ENCODE peak calls at places on chromosomes 5 and 9, in seven cellular contexts. S, K, P, J, B, I and Q are unnamed samples. For H3K4me1 and H3K27me3, the result is how much of the 10 kb centered on the place peaks cover.

GRCh38 chr5:45109636-45110035 is 300.9 kb downstream of the MRPS30 start:
- DNase-seq in I (no peak), B (no peak), S (no peak), J (no peak), K (no peak), P (no peak), Q (no peak)

GRCh38 chr5:173825215-173825865 is 62.8 kb upstream of the CPEB4 start:
- DNase-seq in S (no peak), B (no peak), P (no peak), K (peak), I (no peak), J (no peak), Q (no peak)

GRCh38 chr9:133477992-133478850 is 678 bp downstream of the SLC2A6 start:
- DNase-seq in S (peak), I (no peak), J (no peak), K (peak), P (no peak), B (peak), Q (peak)

GRCh38 chr5:125408582-125409069 is 662.2 kb upstream of the ZNF608 start:
- DNase-seq in I (peak), P (no peak), B (no peak), K (peak), J (no peak), S (no peak), Q (no peak)

GRCh38 chr5:147371290-147371689 is 136.5 kb downstream of the STK32A start:
- DNase-seq in B (no peak), I (no peak), S (no peak), P (no peak), J (no peak), K (no peak), Q (no peak)

GRCh38 chr5:65418661-65419060 is 63.1 kb downstream of the ADAMTS6 start:
- DNase-seq in S (no peak), P (no peak), J (no peak), I (no peak), B (no peak), K (peak), Q (no peak)

GRCh38 chr5:148816357-148816756 is 10.1 kb upstream of the ADRB2 start:
- DNase-seq in S (no peak), I (no peak), K (no peak), B (no peak), P (no peak), J (no peak), Q (no peak)

GRCh38 chr5:16064135-16064893 is 115.3 kb downstream of the MARCHF11 start:
- DNase-seq in I (no peak), J (no peak), B (no peak), S (no peak), K (no peak), P (no peak), Q (no peak)

GRCh38 chr5:31688515-31689092 is 49.7 kb downstream of the PDZD2 start:
- DNase-seq in K (no peak), B (no peak), P (no peak), J (no peak), S (peak), I (no peak), Q (no peak)

GRCh38 chr5:180047667-180048066 is 23.9 kb downstream of the RNF130 start:
- DNase-seq in S (peak), I (peak), P (no peak), B (peak), K (peak), J (no peak), Q (no peak)

GRCh38 chr9:20507431-20507830 is 114.9 kb downstream of the MLLT3 start:
- DNase-seq in P (no peak), I (no peak), K (no peak), B (no peak), S (no peak), J (no peak), Q (no peak)

GRCh38 chr5:56319281-56320242 is 86.4 kb upstream of the ANKRD55 start:
- DNase-seq in S (peak), P (no peak), K (peak), I (peak), J (no peak), B (peak), Q (no peak)

GRCh38 chr5:38845555-38846378 is at the start of gene OSMR:
- DNase-seq in K (peak), B (peak), I (peak), P (no peak), J (no peak), S (peak), Q (no peak)

GRCh38 chr9:14165376-14166035 is 148.4 kb downstream of the NFIB start:
- DNase-seq in K (no peak), J (no peak), S (no peak), I (no peak), B (no peak), P (no peak), Q (no peak)

GRCh38 chr9:75455444-75455921 is 367.2 kb downstream of the OSTF1 start:
- DNase-seq in I (peak), B (no peak), S (peak), K (peak), J (no peak), P (no peak), Q (no peak)

GRCh38 chr5:72552041-72552557 is 44.9 kb upstream of the ZNF366 start:
- DNase-seq in I (no peak), B (no peak), P (no peak), K (peak), J (no peak), S (no peak), Q (no peak)

GRCh38 chr5:142404046-142404477 is 79.2 kb upstream of the SPRY4 start:
- DNase-seq in P (no peak), J (no peak), I (no peak), K (no peak), B (no peak), S (no peak), Q (no peak)

GRCh38 chr9:87643778-87644570 is 81.9 kb upstream of the CTSL start:
- DNase-seq in K (no peak), P (no peak), B (no peak), S (no peak), J (no peak), I (no peak), Q (no peak)

GRCh38 chr5:178238313-178238635 is 5.7 kb upstream of the PHYKPL start:
- DNase-seq in P (no peak), S (no peak), B (no peak), J (no peak), K (no peak), I (no peak), Q (no peak)

GRCh38 chr5:140054086-140054689 is 11.1 kb upstream of the NRG2 start:
- DNase-seq in J (no peak), S (no peak), K (no peak), I (no peak), P (no peak), B (no peak), Q (no peak)

GRCh38 chr5:54681036-54681435 is 163.5 kb downstream of the SNX18 start:
- DNase-seq in B (no peak), I (no peak), J (no peak), P (no peak), S (no peak), K (no peak), Q (no peak)

GRCh38 chr9:137296214-137297059 is 5.6 kb downstream of the NRARP start:
- DNase-seq in S (peak), J (no peak), I (no peak), P (no peak), K (peak), B (peak), Q (no peak)

GRCh38 chr5:36723921-36724320 is 117.5 kb downstream of the SLC1A3 start:
- DNase-seq in B (no peak), J (no peak), P (no peak), S (no peak), I (no peak), K (no peak), Q (no peak)

GRCh38 chr9:37812773-37813379 is 12.3 kb downstream of the DCAF10 start:
- DNase-seq in B (no peak), P (no peak), K (no peak), I (no peak), S (no peak), J (no peak), Q (no peak)

GRCh38 chr9:18438300-18438925 is 35.5 kb upstream of the ADAMTSL1 start:
- DNase-seq in P (no peak), I (peak), K (peak), S (peak), B (peak), J (no peak), Q (no peak)

GRCh38 chr9:3696368-3696767 is 170.6 kb upstream of the RFX3 start:
- DNase-seq in S (no peak), J (no peak), P (no peak), I (no peak), K (no peak), B (no peak), Q (no peak)

GRCh38 chr9:111851536-111851935 is 45.1 kb upstream of the UGCG start:
- DNase-seq in B (no peak), I (no peak), P (no peak), S (no peak), J (no peak), K (peak), Q (no peak)

GRCh38 chr9:19918630-19919029 is 129.8 kb upstream of the SLC24A2 start:
- DNase-seq in I (no peak), K (no peak), P (no peak), B (no peak), S (no peak), J (no peak), Q (no peak)

GRCh38 chr5:115557667-115558387 is 13.3 kb upstream of the FEM1C start:
- DNase-seq in B (no peak), I (no peak), K (no peak), P (no peak), S (no peak), J (no peak), Q (no peak)

GRCh38 chr5:131163315-131164119 is 1.5 kb downstream of the HINT1 start:
- DNase-seq in B (no peak), J (no peak), S (no peak), K (peak), P (peak), I (no peak), Q (no peak)

GRCh38 chr9:35859995-35860348 is 10.2 kb downstream of the OR13J1 start:
- DNase-seq in P (no peak), J (no peak), B (no peak), S (no peak), I (no peak), K (no peak), Q (no peak)

GRCh38 chr5:77011498-77011897 is 18.7 kb upstream of the AGGF1 start:
- DNase-seq in P (no peak), J (no peak), S (no peak), K (no peak), B (no peak), I (no peak), Q (no peak)

GRCh38 chr9:34884732-34885131 is 73.4 kb upstream of the PHF24 start:
- DNase-seq in J (no peak), B (no peak), P (no peak), K (no peak), I (no peak), S (no peak), Q (no peak)

GRCh38 chr9:136535070-136535469 is 10.8 kb downstream of the NOTCH1 start:
- DNase-seq in S (no peak), I (no peak), P (no peak), J (no peak), K (no peak), B (no peak), Q (no peak)

GRCh38 chr5:80623911-80624457 is 30.5 kb upstream of the MSH3 start:
- DNase-seq in S (no peak), J (no peak), I (no peak), B (no peak), K (no peak), P (no peak), Q (no peak)

GRCh38 chr5:153974131-153974812 is 64.4 kb downstream of the FAM114A2 start:
- DNase-seq in B (no peak), J (no peak), I (no peak), K (peak), S (no peak), P (peak), Q (no peak)

GRCh38 chr5:64273276-64273675 is 107.6 kb downstream of the RNF180 start:
- DNase-seq in B (no peak), K (peak), S (no peak), J (no peak), I (no peak), P (no peak), Q (no peak)

DNA sequence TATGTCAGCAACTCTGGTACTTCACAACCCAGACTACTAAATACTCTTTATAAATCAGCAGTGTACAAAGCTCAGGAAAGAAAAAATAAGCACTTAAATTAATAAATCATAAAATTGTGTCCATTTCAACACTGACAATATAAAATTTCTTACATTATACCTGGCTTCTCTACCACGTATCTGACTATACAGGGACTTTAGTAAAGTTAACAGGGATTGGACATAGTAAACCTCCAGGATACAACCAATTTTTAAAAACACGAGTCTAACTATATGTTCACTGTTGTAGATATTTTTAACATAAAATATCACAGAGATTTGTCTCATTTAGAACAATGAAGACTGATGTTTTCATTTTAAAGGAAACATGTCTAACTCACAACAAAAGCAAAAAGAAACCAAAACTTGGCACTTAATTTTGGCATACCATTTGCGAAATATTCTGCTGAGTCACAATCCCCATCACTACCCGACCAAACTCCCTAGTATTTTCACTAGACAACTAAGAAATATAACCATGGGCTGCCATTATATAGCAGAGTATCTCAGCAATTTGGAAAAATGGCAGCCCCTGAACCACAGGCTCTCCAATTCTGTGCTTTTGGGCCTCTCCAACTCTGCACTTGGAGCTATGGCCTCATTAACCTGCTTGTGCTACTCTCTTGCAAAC is 14.4 kb downstream of the FAM169A start:
- DNase-seq in I (no peak), J (no peak), S (no peak), P (no peak), K (peak), B (no peak), Q (no peak)
- H3K4me3 ChIP-seq in I (no peak), J (no peak), S (peak), P (no peak), K (peak), B (no peak), Q (no peak)

GRCh38 chr5:59629561-59629960 is 264.0 kb downstream of the PDE4D start:
- DNase-seq in S (no peak), B (no peak), I (no peak), J (no peak), P (no peak), K (no peak), Q (no peak)
- H3K4me1 ChIP-seq in S (under half), B (under half), I (under half), J (under half), P (under half), K (under half), Q (under half)

GRCh38 chr9:79974806-79975422 is 403.1 kb downstream of the TLE4 start:
- DNase-seq in S (no peak), K (no peak), P (no peak), B (no peak), I (no peak), J (no peak), Q (no peak)

GRCh38 chr9:79975471-79976316 is 403.9 kb downstream of the TLE4 start:
- DNase-seq in I (no peak), P (no peak), K (no peak), B (no peak), J (no peak), S (no peak), Q (no peak)

GRCh38 chr9:79977510-79978197 is 405.9 kb downstream of the TLE4 start:
- DNase-seq in S (no peak), I (no peak), J (no peak), P (no peak), K (peak), B (no peak), Q (no peak)

GRCh38 chr9:79973627-79974026 is 401.9 kb downstream of the TLE4 start:
- DNase-seq in I (no peak), K (no peak), J (no peak), P (no peak), B (no peak), S (no peak), Q (no peak)

DNA sequence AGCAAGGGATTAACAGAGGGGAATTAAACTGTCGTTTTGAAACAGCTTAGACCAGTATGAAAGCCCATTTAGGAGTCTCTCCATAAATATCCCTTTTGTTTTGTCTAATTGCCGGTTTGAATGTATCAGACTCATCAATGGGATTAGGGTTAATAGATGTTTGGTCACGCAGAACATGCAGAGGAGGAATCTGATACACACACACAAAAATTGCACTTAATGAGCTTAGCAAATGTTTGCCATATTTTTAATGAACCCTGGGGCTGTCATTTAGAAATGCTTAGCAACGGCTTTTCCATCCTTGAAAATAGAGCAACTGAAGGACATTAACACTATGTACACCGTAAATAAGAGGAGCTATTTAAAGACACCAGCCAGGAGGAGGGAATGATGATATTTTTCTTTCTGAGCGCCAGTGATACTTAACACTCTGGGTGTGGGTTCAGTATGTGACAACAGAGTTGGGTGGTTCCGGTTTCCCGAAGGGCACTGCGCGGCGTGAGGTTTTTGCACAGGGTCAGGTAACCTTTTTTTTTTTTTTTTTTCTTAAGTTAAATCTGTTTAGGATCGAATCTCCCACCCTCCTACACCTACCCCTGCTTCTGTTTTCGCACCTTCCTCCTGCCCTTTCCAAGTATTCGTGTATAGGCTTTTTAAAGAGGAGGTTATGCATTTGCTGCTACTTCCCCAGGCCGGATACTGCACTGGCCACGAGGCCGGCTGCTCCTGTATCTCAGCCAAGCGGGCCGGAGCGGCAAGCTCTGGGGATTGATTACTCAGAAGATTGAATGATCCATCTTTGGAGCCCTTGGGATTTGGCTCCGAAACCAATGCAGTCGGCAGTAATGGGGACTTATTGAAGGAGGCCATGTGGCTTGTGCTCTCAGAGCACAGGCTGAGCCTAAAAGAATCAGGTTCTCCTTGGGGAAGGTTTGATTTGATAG is 405.0 kb downstream of the TLE4 start:
- DNase-seq in P (no peak), B (no peak), J (no peak), S (no peak), K (no peak), I (no peak), Q (no peak)
- H3K27me3 ChIP-seq in P (under half), B (under half), J (under half), S (under half), K (under half), I (under half), Q (under half)

GRCh38 chr5:112174959-112175594 is 244.0 kb downstream of the EPB41L4A start:
- DNase-seq in K (peak), P (peak), I (peak), B (no peak), J (no peak), S (peak), Q (peak)
- H3K4me3 ChIP-seq in K (no peak), P (no peak), I (no peak), B (no peak), J (no peak), S (no peak), Q (no peak)

GRCh38 chr9:135341612-135342169 is 137.9 kb upstream of the PPP1R26 start:
- DNase-seq in P (no peak), S (no peak), J (no peak), K (no peak), I (no peak), B (peak), Q (no peak)
- H3K4me1 ChIP-seq in P (under half), S (under half), J (under half), K (under half), I (under half), B (under half), Q (under half)